ENCODE peak calls at places on chromosomes 4 and X, in eight cellular contexts. P is D341Med; T is stimulated activated CD8-positive, alpha-beta memory T cell treated with anti-CD3 and anti-CD28 coated beads, Interleukin-4, amount 100 ng/mL, for 48 hours; W is H7; Q is ecto neural progenitor cell; Y is endodermal cell; F is HAP-1; D is effector memory CD8-positive, alpha-beta T cell. O is an unnamed sample.
A peak's percentile ranks its signal among the peaks of the same experiment; 100 is the strongest.

GRCh38 chr4:89023140-89023539 is 33.8 kb downstream of the FAM13A start:
- DNase-seq in P (no peak), W (no peak), D (no peak), F (no peak), Q (no peak), Y (no peak), T (no peak), O (no peak)

GRCh38 chrX:150700107-150700506 is 6.9 kb downstream of the MTMR1 start:
- DNase-seq in F (no peak), Y (no peak), Q (no peak), W (no peak), D (no peak), P (peak; percentile 45), T (no peak), O (no peak)

GRCh38 chr4:52545099-52546069 is 113.7 kb downstream of the USP46 start:
- DNase-seq in W (peak; percentile 68), D (peak; percentile 53), F (peak; percentile 64), Y (peak; percentile 93), P (peak; percentile 79), T (peak; percentile 78), Q (peak; percentile 82), O (no peak)

GRCh38 chrX:22748093-22748999 is 251.4 kb upstream of the DDX53 start:
- DNase-seq in W (peak; percentile 27), D (peak; percentile 0), F (peak; percentile 48), T (peak; percentile 47), P (peak; percentile 48), Y (peak; percentile 79), Q (peak; percentile 49), O (peak; percentile 3)

GRCh38 chrX:7131621-7132020 is 15.9 kb upstream of the STS start:
- DNase-seq in F (no peak), P (no peak), T (no peak), W (no peak), Y (no peak), Q (no peak), D (no peak), O (no peak)

GRCh38 chrX:31168596-31168995 is 96.8 kb upstream of the FTHL17 start:
- DNase-seq in D (no peak), Y (no peak), F (no peak), W (no peak), Q (no peak), T (no peak), P (no peak), O (no peak)

GRCh38 chr4:117331817-117332216 is 246.4 kb upstream of the TRAM1L1 start:
- DNase-seq in F (no peak), Q (no peak), Y (no peak), P (no peak), W (no peak), D (no peak), T (no peak), O (no peak)

GRCh38 chr4:151104621-151105020 is 5.2 kb downstream of the RPS3A start:
- DNase-seq in W (no peak), F (no peak), T (no peak), P (no peak), D (no peak), Y (no peak), Q (no peak), O (no peak)

GRCh38 chrX:110021180-110022022 is 18.5 kb downstream of the TMEM164 start:
- DNase-seq in Y (no peak), F (no peak), W (no peak), T (no peak), D (no peak), Q (no peak), P (peak; percentile 80), O (no peak)

GRCh38 chr4:94828882-94829281 is 71.1 kb downstream of the BMPR1B start:
- DNase-seq in Q (no peak), T (no peak), D (no peak), W (no peak), F (no peak), P (no peak), Y (no peak), O (no peak)

GRCh38 chr4:1065732-1066131 is 47.6 kb downstream of the RNF212 start:
- DNase-seq in Q (no peak), T (no peak), P (no peak), W (no peak), F (no peak), Y (no peak), D (no peak), O (no peak)

GRCh38 chr4:188107931-188108843 is 1.2 kb downstream of the TRIML2 start:
- DNase-seq in Q (no peak), W (peak; percentile 71), P (no peak), Y (peak; percentile 74), T (no peak), D (no peak), F (peak; percentile 97), O (no peak)

GRCh38 chr4:100450449-100450848 is 67.4 kb downstream of the EMCN start:
- DNase-seq in D (no peak), Q (no peak), Y (no peak), T (no peak), P (no peak), F (no peak), W (no peak), O (no peak)

GRCh38 chr4:86043755-86044592 is 315.9 kb downstream of the MAPK10 start:
- DNase-seq in Y (peak; percentile 43), Q (no peak), T (no peak), P (peak; percentile 45), W (no peak), D (no peak), F (peak; percentile 61), O (peak; percentile 43)

GRCh38 chr4:3226467-3226866 is 22.5 kb upstream of the MSANTD1 start:
- DNase-seq in F (no peak), W (no peak), Q (no peak), D (no peak), T (no peak), Y (no peak), P (no peak), O (no peak)

GRCh38 chrX:123450217-123450616 is 266.1 kb downstream of the GRIA3 start:
- DNase-seq in Y (peak; percentile 52), Q (no peak), T (no peak), F (peak; percentile 18), D (no peak), W (peak; percentile 3), P (peak; percentile 9), O (no peak)

GRCh38 chrX:35149517-35149916 is 206.9 kb downstream of the FAM47B start:
- DNase-seq in T (no peak), Q (no peak), P (no peak), D (no peak), F (no peak), Y (no peak), W (no peak), O (no peak)

GRCh38 chrX:70292788-70293187 is 2.9 kb downstream of the KIF4A start:
- DNase-seq in D (no peak), T (no peak), Q (no peak), F (no peak), P (no peak), W (no peak), Y (no peak), O (no peak)

GRCh38 chr4:110184124-110184790 is 14.2 kb downstream of the ELOVL6 start:
- DNase-seq in P (no peak), Y (peak; percentile 60), Q (no peak), F (no peak), W (peak; percentile 26), T (no peak), D (no peak), O (no peak)

GRCh38 chr4:80202784-80203553 is 5.7 kb downstream of the PRDM8 start:
- DNase-seq in W (peak; percentile 85), P (peak; percentile 76), T (peak; percentile 53), Y (peak; percentile 81), F (peak; percentile 26), D (peak; percentile 52), Q (peak; percentile 67), O (no peak)

GRCh38 chr4:7077371-7077770 is 9.5 kb upstream of the GRPEL1 start:
- DNase-seq in Y (no peak), D (no peak), W (no peak), F (no peak), T (no peak), Q (no peak), P (no peak), O (no peak)

GRCh38 chr4:165718660-165719059 is 154.4 kb upstream of the TLL1 start:
- DNase-seq in T (no peak), D (no peak), Y (no peak), W (no peak), F (no peak), Q (no peak), P (no peak), O (no peak)

GRCh38 chr4:22515145-22515887 is 550 bp downstream of the ADGRA3 start:
- DNase-seq in T (peak; percentile 52), Y (peak; percentile 88), F (peak; percentile 81), Q (peak; percentile 83), W (peak; percentile 82), D (no peak), P (peak; percentile 85), O (peak; percentile 19)

GRCh38 chr4:182427530-182427929 is 184.3 kb downstream of the TENM3 start:
- DNase-seq in Q (no peak), D (no peak), T (no peak), P (no peak), Y (no peak), F (no peak), W (no peak), O (no peak)

O was measured in KG1.